ENCODE peak calls at places on chromosomes 5 and 9, in ten cellular contexts. J is stimulated activated CD8-positive, alpha-beta memory T cell treated with anti-CD3 and anti-CD28 coated beads, Interleukin-15, amount 100 ng/mL, for 4 hours; C is GM13977; T is thyroid gland; B is HS-5; X is NCI-H1092; I is islet precursor cell; S is activated gamma-delta T cell treated with anti-CD3 and anti-CD28 coated beads, Interleukin-2, amount 50 U/mL, for 16 hours; O is CD8-positive, alpha-beta memory T cell; Y is GM23338. Z is an unnamed sample.

GRCh38 chr9:69463497-69464068 is 138.6 kb downstream of the ENTREP1 start:
- DNase-seq in B (no peak), T (no peak), J (no peak), Y (peak), O (no peak), I (peak), C (no peak), S (no peak), X (no peak), Z (no peak)

GRCh38 chr9:129239946-129240490 is 62.0 kb upstream of the IER5L start:
- DNase-seq in Y (no peak), J (no peak), C (no peak), T (no peak), S (no peak), X (no peak), B (no peak), I (no peak), O (no peak), Z (no peak)

GRCh38 chr5:174231961-174232487 is 186.5 kb downstream of the NSG2 start:
- DNase-seq in B (no peak), J (no peak), S (no peak), O (no peak), C (no peak), X (no peak), T (peak), I (peak), Y (no peak), Z (no peak)

GRCh38 chr9:98130576-98131228 is 11.7 kb upstream of the TRIM14 start:
- DNase-seq in O (no peak), X (no peak), C (no peak), I (no peak), J (no peak), S (no peak), B (no peak), Y (no peak), T (no peak), Z (no peak)

GRCh38 chr5:126884269-126884819 is 107.4 kb downstream of the LMNB1 start:
- DNase-seq in O (no peak), T (no peak), Y (no peak), X (no peak), C (no peak), I (no peak), B (peak), S (no peak), J (no peak), Z (no peak)

GRCh38 chr5:90446961-90447360 is 27.6 kb downstream of the MBLAC2 start:
- DNase-seq in S (no peak), J (no peak), I (no peak), X (no peak), O (no peak), Y (no peak), T (no peak), C (no peak), B (no peak), Z (no peak)

GRCh38 chr5:51518607-51519006 is 135.4 kb downstream of the ISL1 start:
- DNase-seq in B (no peak), Y (peak), S (no peak), O (no peak), X (no peak), C (no peak), T (peak), J (no peak), I (peak), Z (no peak)

GRCh38 chr5:91840412-91840811 is 457.3 kb upstream of the ARRDC3 start:
- DNase-seq in S (no peak), Y (no peak), B (no peak), O (no peak), C (no peak), J (no peak), X (peak), I (no peak), T (no peak), Z (no peak)

GRCh38 chr9:78239506-78239905 is 3.6 kb downstream of the CEP78 start:
- DNase-seq in I (peak), S (no peak), Y (peak), O (no peak), X (peak), J (no peak), B (no peak), T (peak), C (no peak), Z (no peak)

GRCh38 chr9:13351768-13352386 is 72.4 kb upstream of the MPDZ start:
- DNase-seq in X (peak), C (peak), S (no peak), I (no peak), B (peak), J (no peak), T (no peak), Y (peak), O (no peak), Z (no peak)

GRCh38 chr9:36091028-36091953 is 45.2 kb upstream of the GLIPR2 start:
- DNase-seq in X (no peak), O (no peak), B (peak), C (no peak), I (no peak), J (no peak), Y (peak), S (no peak), T (peak), Z (no peak)

GRCh38 chr5:16137177-16137576 is 42.4 kb downstream of the MARCHF11 start:
- DNase-seq in I (no peak), B (no peak), J (no peak), X (no peak), T (no peak), S (no peak), C (no peak), Y (no peak), O (no peak), Z (no peak)

GRCh38 chr5:19987594-19988345 is at the start of gene CDH18:
- DNase-seq in C (peak), X (peak), B (no peak), Y (peak), T (no peak), J (no peak), O (no peak), S (no peak), I (peak), Z (no peak)

GRCh38 chr5:597871-598563 is 14.1 kb upstream of the CEP72 start:
- DNase-seq in C (no peak), Y (no peak), I (no peak), S (no peak), J (no peak), T (no peak), B (no peak), X (no peak), O (no peak), Z (no peak)

GRCh38 chr5:33120671-33121070 is 320.1 kb upstream of the TARS1 start:
- DNase-seq in O (no peak), C (no peak), I (no peak), S (no peak), Y (no peak), X (no peak), J (no peak), T (no peak), B (peak), Z (no peak)

GRCh38 chr9:137804908-137805356 is 72.7 kb upstream of the CACNA1B start:
- DNase-seq in Y (no peak), B (no peak), C (no peak), J (no peak), O (no peak), I (no peak), X (no peak), T (no peak), S (no peak), Z (no peak)

GRCh38 chr5:36017004-36017403 is 25.8 kb upstream of the UGT3A1 start:
- DNase-seq in Y (no peak), T (no peak), C (no peak), O (no peak), B (no peak), J (no peak), I (no peak), S (no peak), X (no peak), Z (no peak)

GRCh38 chr9:7011395-7012067 is 253.8 kb downstream of the KDM4C start:
- DNase-seq in O (peak), B (no peak), T (no peak), X (no peak), Y (peak), J (no peak), C (no peak), S (no peak), I (no peak), Z (no peak)

GRCh38 chr9:68844623-68845612 is 139.9 kb downstream of the PIP5K1B start:
- DNase-seq in S (no peak), J (no peak), B (no peak), C (peak), T (peak), X (peak), I (peak), O (peak), Y (peak), Z (no peak)

Z was measured in natural killer cell.